ENCODE peak calls at places on chromosomes 13 and 19, in six cellular contexts. One of them, this sample, is unnamed.

GRCh38 chr13:30346789-30347167 is 39.4 kb upstream of the KATNAL1 start:
- DNase-seq in OCI-LY7: no peak
- DNase-seq in upper lobe of right lung: no peak
- DNase-seq in astrocyte: no peak
- DNase-seq in thyroid gland: no peak
- DNase-seq in mesendoderm: no peak
- DNase-seq in this sample: no peak

GRCh38 chr13:109698779-109699178 is 87.6 kb downstream of the IRS2 start:
- DNase-seq in OCI-LY7: no peak
- DNase-seq in upper lobe of right lung: no peak
- DNase-seq in astrocyte: peak; percentile 91
- DNase-seq in thyroid gland: no peak
- DNase-seq in mesendoderm: no peak
- DNase-seq in this sample: no peak

GRCh38 chr19:24033962-24034342 is 53.0 kb upstream of the ZNF254 start:
- DNase-seq in OCI-LY7: peak; percentile 29
- DNase-seq in upper lobe of right lung: peak; percentile 78
- DNase-seq in astrocyte: peak; percentile 57
- DNase-seq in thyroid gland: peak; percentile 88
- DNase-seq in mesendoderm: peak; percentile 60
- DNase-seq in this sample: peak; percentile 16

GRCh38 chr13:35475131-35475959 is 1.1 kb downstream of the MAB21L1 start:
- DNase-seq in OCI-LY7: no peak
- DNase-seq in upper lobe of right lung: no peak
- DNase-seq in astrocyte: peak; percentile 26
- DNase-seq in thyroid gland: no peak
- DNase-seq in mesendoderm: peak; percentile 68
- DNase-seq in this sample: no peak

GRCh38 chr13:100059827-100060226 is 29.1 kb upstream of the PCCA start:
- DNase-seq in OCI-LY7: no peak
- DNase-seq in upper lobe of right lung: no peak
- DNase-seq in astrocyte: no peak
- DNase-seq in thyroid gland: no peak
- DNase-seq in mesendoderm: no peak
- DNase-seq in this sample: no peak

GRCh38 chr13:31781064-31781463 is 41.7 kb downstream of the RXFP2 start:
- DNase-seq in OCI-LY7: no peak
- DNase-seq in upper lobe of right lung: no peak
- DNase-seq in astrocyte: no peak
- DNase-seq in thyroid gland: no peak
- DNase-seq in mesendoderm: no peak
- DNase-seq in this sample: no peak

GRCh38 chr13:47858678-47859050 is 142.4 kb downstream of the SUCLA2 start:
- DNase-seq in OCI-LY7: no peak
- DNase-seq in upper lobe of right lung: no peak
- DNase-seq in astrocyte: peak; percentile 69
- DNase-seq in thyroid gland: no peak
- DNase-seq in mesendoderm: no peak
- DNase-seq in this sample: no peak

GRCh38 chr13:35260316-35260715 is 216.2 kb downstream of the MAB21L1 start:
- DNase-seq in OCI-LY7: no peak
- DNase-seq in upper lobe of right lung: no peak
- DNase-seq in astrocyte: no peak
- DNase-seq in thyroid gland: no peak
- DNase-seq in mesendoderm: no peak
- DNase-seq in this sample: no peak

GRCh38 chr19:14063100-14063499 is 1.2 kb upstream of the PALM3 start:
- DNase-seq in OCI-LY7: no peak
- DNase-seq in upper lobe of right lung: no peak
- DNase-seq in astrocyte: no peak
- DNase-seq in thyroid gland: no peak
- DNase-seq in mesendoderm: no peak
- DNase-seq in this sample: no peak

GRCh38 chr19:17775991-17776803 is 18.7 kb upstream of the B3GNT3 start:
- DNase-seq in OCI-LY7: no peak
- DNase-seq in upper lobe of right lung: peak; percentile 88
- DNase-seq in astrocyte: no peak
- DNase-seq in thyroid gland: no peak
- DNase-seq in mesendoderm: no peak
- DNase-seq in this sample: no peak
- H3K27ac ChIP-seq in OCI-LY7: peak overlapping the region; percentile 28
- H3K27ac ChIP-seq in upper lobe of right lung: no peak overlapping the region
- H3K27ac ChIP-seq in astrocyte: no peak overlapping the region
- H3K27ac ChIP-seq in thyroid gland: no peak overlapping the region
- H3K27ac ChIP-seq in mesendoderm: no peak overlapping the region
- H3K27ac ChIP-seq in this sample: no peak overlapping the region

GRCh38 chr19:50175924-50176323 is 12.8 kb upstream of the IZUMO2 start:
- DNase-seq in OCI-LY7: no peak
- DNase-seq in upper lobe of right lung: no peak
- DNase-seq in astrocyte: no peak
- DNase-seq in thyroid gland: no peak
- DNase-seq in mesendoderm: no peak
- DNase-seq in this sample: no peak

GRCh38 chr19:50171752-50172151 is 8.7 kb upstream of the IZUMO2 start:
- DNase-seq in OCI-LY7: no peak
- DNase-seq in upper lobe of right lung: no peak
- DNase-seq in astrocyte: no peak
- DNase-seq in thyroid gland: no peak
- DNase-seq in mesendoderm: no peak
- DNase-seq in this sample: no peak

GRCh38 chr19:50173144-50173543 is 10.1 kb upstream of the IZUMO2 start:
- DNase-seq in OCI-LY7: no peak
- DNase-seq in upper lobe of right lung: no peak
- DNase-seq in astrocyte: no peak
- DNase-seq in thyroid gland: no peak
- DNase-seq in mesendoderm: peak; percentile 78
- DNase-seq in this sample: no peak

GRCh38 chr19:50172726-50173125 is 9.6 kb upstream of the IZUMO2 start:
- DNase-seq in OCI-LY7: no peak
- DNase-seq in upper lobe of right lung: no peak
- DNase-seq in astrocyte: no peak
- DNase-seq in thyroid gland: no peak
- DNase-seq in mesendoderm: no peak
- DNase-seq in this sample: no peak

DNA sequence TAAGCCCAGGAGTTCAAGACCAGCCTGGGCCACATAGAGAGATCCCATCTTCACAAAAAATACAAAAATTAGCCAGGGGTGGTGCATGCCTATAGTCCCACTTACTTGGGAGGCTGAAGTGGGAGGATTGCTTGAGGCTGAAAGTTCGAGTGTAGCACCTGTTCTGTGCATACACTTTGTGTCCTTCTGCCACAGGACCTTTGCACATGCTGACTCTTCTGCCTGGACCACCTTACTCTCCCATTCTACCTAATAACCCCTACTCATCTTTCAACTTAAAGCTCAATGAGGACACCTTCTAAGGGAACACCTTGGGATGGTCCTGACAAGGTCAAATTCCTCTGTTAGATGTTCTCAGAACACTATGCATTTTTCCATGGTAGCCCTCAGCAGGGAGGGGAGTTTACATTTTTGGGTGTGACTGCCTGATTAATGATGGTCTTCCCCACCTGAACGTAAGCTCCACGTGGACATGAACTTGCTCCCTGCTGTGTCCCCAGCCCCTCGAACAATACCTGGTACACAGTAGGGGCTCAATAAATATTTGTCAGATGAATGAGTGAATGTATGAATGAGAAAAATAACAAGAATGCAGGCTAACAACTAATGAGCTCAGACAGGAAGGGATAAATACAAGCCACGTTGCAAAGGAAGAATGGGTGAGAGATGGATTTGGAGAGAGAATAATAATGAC is 11.2 kb upstream of the IZUMO2 start:
- DNase-seq in OCI-LY7: no peak
- DNase-seq in upper lobe of right lung: no peak
- DNase-seq in astrocyte: no peak
- DNase-seq in thyroid gland: no peak
- DNase-seq in mesendoderm: no peak
- DNase-seq in this sample: no peak
- H3K4me3 ChIP-seq in OCI-LY7: no peak overlapping the region
- H3K4me3 ChIP-seq in upper lobe of right lung: no peak overlapping the region
- H3K4me3 ChIP-seq in astrocyte: no peak overlapping the region
- H3K4me3 ChIP-seq in thyroid gland: no peak overlapping the region
- H3K4me3 ChIP-seq in mesendoderm: no peak overlapping the region
- H3K4me3 ChIP-seq in this sample: no peak overlapping the region

GRCh38 chr13:52454459-52454824 is 836 bp upstream of the CKAP2 start:
- DNase-seq in OCI-LY7: peak; percentile 77
- DNase-seq in upper lobe of right lung: no peak
- DNase-seq in astrocyte: no peak
- DNase-seq in thyroid gland: peak; percentile 27
- DNase-seq in mesendoderm: peak; percentile 3
- DNase-seq in this sample: no peak
- H3K27ac ChIP-seq in OCI-LY7: peak overlapping the region; percentile 92
- H3K27ac ChIP-seq in upper lobe of right lung: peak overlapping the region; percentile 87
- H3K27ac ChIP-seq in astrocyte: peak overlapping the region; percentile 81
- H3K27ac ChIP-seq in thyroid gland: peak overlapping the region; percentile 8
- H3K27ac ChIP-seq in mesendoderm: no peak overlapping the region
- H3K27ac ChIP-seq in this sample: peak overlapping the region; percentile 89

GRCh38 chr19:12838182-12838890 is at the start of gene MAST1:
- DNase-seq in OCI-LY7: peak; percentile 81
- DNase-seq in upper lobe of right lung: peak; percentile 71
- DNase-seq in astrocyte: no peak
- DNase-seq in thyroid gland: peak; percentile 15
- DNase-seq in mesendoderm: peak; percentile 66
- DNase-seq in this sample: no peak
- H3K4me3 ChIP-seq in OCI-LY7: peak within 1 kb of the TSS; percentile 93
- H3K4me3 ChIP-seq in upper lobe of right lung: peak within 1 kb of the TSS; percentile 30
- H3K4me3 ChIP-seq in astrocyte: peak within 1 kb of the TSS; percentile 17
- H3K4me3 ChIP-seq in thyroid gland: no peak within 1 kb of the TSS
- H3K4me3 ChIP-seq in mesendoderm: peak within 1 kb of the TSS; percentile 38
- H3K4me3 ChIP-seq in this sample: peak within 1 kb of the TSS; percentile 60

DNA sequence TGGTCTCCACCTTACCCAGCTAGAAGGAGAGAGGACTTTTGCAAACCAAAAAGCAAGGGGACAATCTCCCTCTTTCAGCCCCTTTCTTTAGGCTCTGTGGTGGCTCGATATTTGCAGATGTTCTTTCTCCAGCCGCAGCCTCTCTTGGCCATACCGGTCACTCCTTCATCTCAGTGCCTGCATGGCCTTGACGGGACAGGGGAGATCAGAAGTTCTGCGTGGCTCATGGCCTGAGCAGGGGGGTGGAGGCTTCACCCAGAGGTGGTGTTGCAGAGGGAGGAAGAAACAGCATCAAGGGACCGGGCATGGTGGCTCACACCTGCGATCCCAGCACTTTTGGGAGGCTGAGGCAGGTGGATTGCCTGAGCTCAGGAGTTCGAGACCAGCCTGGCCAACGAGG is 53.2 kb downstream of the MYO9B start:
- DNase-seq in OCI-LY7: no peak
- DNase-seq in upper lobe of right lung: no peak
- DNase-seq in astrocyte: no peak
- DNase-seq in thyroid gland: no peak
- DNase-seq in mesendoderm: no peak
- DNase-seq in this sample: no peak
- H3K27ac ChIP-seq in OCI-LY7: no peak overlapping the region
- H3K27ac ChIP-seq in upper lobe of right lung: no peak overlapping the region
- H3K27ac ChIP-seq in astrocyte: no peak overlapping the region
- H3K27ac ChIP-seq in thyroid gland: no peak overlapping the region
- H3K27ac ChIP-seq in mesendoderm: no peak overlapping the region
- H3K27ac ChIP-seq in this sample: no peak overlapping the region

This sample was measured in thoracic aorta.